ENCODE peak calls at places on chromosomes 3 and 15, in six cellular contexts. G, O, R, L, P and W are unnamed samples. For H3K27me3, the result is how much of the 10 kb centered on the place peaks cover.

GRCh38 chr3:64859625-64860590 is 172.1 kb upstream of the ADAMTS9 start:
- DNase-seq in P (no peak), L (no peak), R (no peak), G (no peak), O (no peak), W (no peak)

GRCh38 chr3:33826206-33826605 is 27.8 kb downstream of the PDCD6IP start:
- DNase-seq in L (no peak), G (no peak), P (no peak), O (no peak), R (no peak), W (no peak)

GRCh38 chr3:143120716-143121239 is 1.2 kb downstream of the CHST2 start:
- DNase-seq in P (no peak), R (peak), O (peak), L (no peak), G (peak), W (no peak)

GRCh38 chr3:165837058-165837525 is at the start of gene BCHE:
- DNase-seq in L (peak), P (no peak), O (no peak), G (no peak), R (no peak), W (no peak)

GRCh38 chr3:56799251-56799882 is 2.4 kb downstream of the ARHGEF3 start:
- DNase-seq in G (peak), R (peak), P (peak), O (no peak), L (no peak), W (no peak)

GRCh38 chr15:40069178-40070165 is 30.5 kb upstream of the SRP14 start:
- DNase-seq in R (no peak), O (peak), P (peak), L (peak), G (peak), W (peak)

GRCh38 chr3:174197416-174197815 is 661.7 kb upstream of the NAALADL2 start:
- DNase-seq in R (no peak), P (no peak), O (no peak), G (no peak), L (no peak), W (no peak)

GRCh38 chr3:63142681-63143080 is 135.4 kb upstream of the SYNPR start:
- DNase-seq in O (no peak), R (no peak), P (no peak), G (no peak), L (no peak), W (no peak)

GRCh38 chr3:18559323-18559972 is 134.3 kb upstream of the SATB1 start:
- DNase-seq in G (peak), L (peak), P (peak), O (peak), R (peak), W (no peak)

GRCh38 chr15:88693191-88693590 is 54.4 kb downstream of the ISG20 start:
- DNase-seq in P (no peak), L (no peak), G (no peak), R (no peak), O (no peak), W (no peak)

GRCh38 chr3:107684431-107684925 is 161.7 kb downstream of the BBX start:
- DNase-seq in L (no peak), R (no peak), G (no peak), O (no peak), P (no peak), W (no peak)

GRCh38 chr3:188947401-188947982 is 224.3 kb upstream of the TPRG1 start:
- DNase-seq in L (peak), R (peak), P (peak), G (peak), O (peak), W (peak)

GRCh38 chr3:78506581-78507195 is 1261.1 kb downstream of the ROBO1 start:
- DNase-seq in P (no peak), G (no peak), L (no peak), O (no peak), R (no peak), W (no peak)

GRCh38 chr3:104349836-104350235 is 1016.9 kb upstream of the ALCAM start:
- DNase-seq in R (no peak), L (no peak), G (no peak), P (no peak), O (no peak), W (no peak)

GRCh38 chr3:188389711-188390346 is 235.9 kb downstream of the LPP start:
- DNase-seq in R (no peak), L (no peak), P (no peak), O (no peak), G (peak), W (no peak)

GRCh38 chr15:63857459-63857856 is 23.7 kb upstream of the HERC1 start:
- DNase-seq in P (no peak), L (no peak), G (no peak), R (no peak), O (no peak), W (no peak)

GRCh38 chr15:28164876-28165275 is 65.8 kb upstream of the OCA2 start:
- DNase-seq in P (no peak), G (no peak), O (no peak), R (no peak), L (no peak), W (no peak)

GRCh38 chr3:68880632-68881031 is 51.7 kb downstream of the TAFA4 start:
- DNase-seq in P (no peak), R (no peak), L (no peak), G (no peak), O (no peak), W (no peak)

GRCh38 chr3:17810759-17811158 is 68.3 kb upstream of the TBC1D5 start:
- DNase-seq in P (peak), G (no peak), R (peak), L (no peak), O (no peak), W (no peak)

GRCh38 chr15:59169337-59169736 is 37.3 kb upstream of the LDHAL6B start:
- DNase-seq in O (no peak), P (no peak), G (no peak), L (no peak), R (no peak), W (no peak)

GRCh38 chr3:30112904-30113484 is 493.4 kb upstream of the TGFBR2 start:
- DNase-seq in P (peak), G (no peak), R (no peak), O (no peak), L (peak), W (no peak)

GRCh38 chr15:101052681-101053121 is 133.5 kb downstream of the LRRK1 start:
- DNase-seq in G (no peak), L (no peak), O (peak), P (no peak), R (no peak), W (no peak)

GRCh38 chr3:69865920-69866679 is 126.8 kb downstream of the MITF start:
- DNase-seq in R (peak), L (no peak), P (no peak), O (peak), G (peak), W (no peak)

GRCh38 chr15:40252438-40253178 is 13.7 kb downstream of the PAK6 start:
- DNase-seq in O (peak), R (no peak), G (peak), P (peak), L (no peak), W (no peak)

GRCh38 chr3:70631716-70632307 is 319.4 kb upstream of the MDFIC2 start:
- DNase-seq in L (no peak), R (no peak), P (no peak), G (no peak), O (no peak), W (no peak)

GRCh38 chr3:110459021-110459420 is 612.6 kb upstream of the NECTIN3 start:
- DNase-seq in O (no peak), R (no peak), L (no peak), G (no peak), P (no peak), W (no peak)

GRCh38 chr3:155032918-155033317 is 47.2 kb upstream of the MME start:
- DNase-seq in P (no peak), R (no peak), O (no peak), G (no peak), L (no peak), W (no peak)

GRCh38 chr15:25619761-25620160 is 180.9 kb upstream of the UBE3A start:
- DNase-seq in P (no peak), L (no peak), O (no peak), R (no peak), G (no peak), W (no peak)

GRCh38 chr3:14520967-14521366 is 19.2 kb downstream of the GRIP2 start:
- DNase-seq in G (no peak), R (no peak), O (no peak), L (no peak), P (no peak), W (peak)

GRCh38 chr3:48432411-48433371 is 2.8 kb upstream of the PLXNB1 start:
- DNase-seq in G (no peak), L (no peak), R (no peak), O (no peak), P (peak), W (no peak)

GRCh38 chr3:47781326-47781684 is 388 bp downstream of the SMARCC1 start:
- DNase-seq in G (peak), R (peak), O (peak), L (no peak), P (no peak), W (peak)

GRCh38 chr3:129040579-129041300 is 19.8 kb upstream of the GP9 start:
- DNase-seq in O (no peak), P (no peak), R (no peak), L (no peak), G (no peak), W (no peak)

GRCh38 chr3:99711361-99711760 is 73.0 kb downstream of the COL8A1 start:
- DNase-seq in R (no peak), G (no peak), L (no peak), O (no peak), P (no peak), W (no peak)

GRCh38 chr15:47374222-47374621 is 343.1 kb upstream of the SEMA6D start:
- DNase-seq in O (no peak), L (no peak), G (no peak), R (no peak), P (no peak), W (no peak)

GRCh38 chr15:38154837-38155236 is 97.8 kb upstream of the SPRED1 start:
- DNase-seq in L (no peak), R (no peak), O (no peak), G (no peak), P (no peak), W (no peak)

GRCh38 chr15:58293622-58294550 is 137.9 kb upstream of the LIPC start:
- DNase-seq in R (no peak), O (no peak), L (no peak), P (no peak), G (no peak), W (no peak)

GRCh38 chr15:55230051-55230670 is 33.4 kb upstream of the RSL24D1 start:
- DNase-seq in L (no peak), P (no peak), O (peak), G (no peak), R (no peak), W (no peak)

GRCh38 chr3:45975696-45976095 is 19.9 kb downstream of the FYCO1 start:
- DNase-seq in L (no peak), R (no peak), P (no peak), G (no peak), O (no peak), W (no peak)

GRCh38 chr3:45969953-45970352 is 25.7 kb downstream of the FYCO1 start:
- DNase-seq in L (no peak), O (no peak), R (no peak), G (no peak), P (no peak), W (no peak)

GRCh38 chr3:45969152-45969551 is 25.9 kb downstream of the CXCR6 start:
- DNase-seq in R (no peak), P (no peak), O (no peak), G (no peak), L (no peak), W (no peak)

GRCh38 chr3:45974686-45975085 is 20.9 kb downstream of the FYCO1 start:
- DNase-seq in P (no peak), R (no peak), G (no peak), L (no peak), O (no peak), W (no peak)

GRCh38 chr3:45972534-45973402 is 22.9 kb downstream of the FYCO1 start:
- DNase-seq in G (peak), O (no peak), L (no peak), P (no peak), R (no peak), W (no peak)
- H3K27ac ChIP-seq in G (peak), O (peak), L (no peak), P (no peak), R (no peak), W (no peak)

GRCh38 chr15:75639709-75640482 is at the start of gene IMP3:
- DNase-seq in O (peak), L (peak), G (peak), R (peak), P (peak), W (peak)
- H3K27me3 ChIP-seq in O (under half), L (under half), G (under half), R (under half), P (under half), W (under half)

GRCh38 chr15:45164914-45165313 is 22.9 kb downstream of the SHF start:
- DNase-seq in O (no peak), L (no peak), G (no peak), P (no peak), R (no peak), W (no peak)

GRCh38 chr15:45163508-45163856 is 24.3 kb downstream of the SHF start:
- DNase-seq in L (no peak), G (no peak), R (no peak), O (no peak), P (no peak), W (no peak)

GRCh38 chr15:45161666-45162065 is 26.1 kb downstream of the SHF start:
- DNase-seq in G (no peak), P (no peak), O (no peak), R (no peak), L (no peak), W (no peak)

GRCh38 chr15:45165536-45165935 is 22.2 kb downstream of the SHF start:
- DNase-seq in P (no peak), L (no peak), R (no peak), O (no peak), G (no peak), W (no peak)

GRCh38 chr15:45162771-45163507 is 24.8 kb downstream of the SHF start:
- DNase-seq in L (peak), O (peak), G (peak), P (peak), R (peak), W (peak)
- TF ChIP-seq POLR2AphosphoS5 in L (peak), O (peak), G (no peak), P (no peak), R (no peak), W (no peak)

GRCh38 chr3:159879598-159879997 is 109.0 kb upstream of the IL12A start:
- DNase-seq in O (no peak), G (no peak), P (no peak), L (no peak), R (no peak), W (no peak)
- H3K27ac ChIP-seq in O (peak), G (no peak), P (no peak), L (no peak), R (no peak), W (no peak)

GRCh38 chr15:96418146-96418545 is 87.6 kb downstream of the NR2F2 start:
- DNase-seq in L (no peak), R (no peak), O (no peak), P (no peak), G (no peak), W (no peak)
- H3K27me3 ChIP-seq in L (under half), R (under half), O (under half), P (half or more), G (under half), W (under half)

GRCh38 chr3:126880898-126881297 is 102.0 kb upstream of the PLXNA1 start:
- DNase-seq in O (no peak), P (no peak), L (no peak), G (no peak), R (no peak), W (peak)

GRCh38 chr3:126873416-126873815 is 109.5 kb upstream of the PLXNA1 start:
- DNase-seq in O (no peak), G (no peak), L (no peak), P (no peak), R (no peak), W (no peak)

GRCh38 chr3:126883241-126883640 is 99.7 kb upstream of the PLXNA1 start:
- DNase-seq in G (no peak), R (no peak), L (no peak), O (no peak), P (no peak), W (no peak)

GRCh38 chr3:126881861-126882260 is 101.1 kb upstream of the PLXNA1 start:
- DNase-seq in R (no peak), G (no peak), O (no peak), P (no peak), L (no peak), W (peak)

DNA sequence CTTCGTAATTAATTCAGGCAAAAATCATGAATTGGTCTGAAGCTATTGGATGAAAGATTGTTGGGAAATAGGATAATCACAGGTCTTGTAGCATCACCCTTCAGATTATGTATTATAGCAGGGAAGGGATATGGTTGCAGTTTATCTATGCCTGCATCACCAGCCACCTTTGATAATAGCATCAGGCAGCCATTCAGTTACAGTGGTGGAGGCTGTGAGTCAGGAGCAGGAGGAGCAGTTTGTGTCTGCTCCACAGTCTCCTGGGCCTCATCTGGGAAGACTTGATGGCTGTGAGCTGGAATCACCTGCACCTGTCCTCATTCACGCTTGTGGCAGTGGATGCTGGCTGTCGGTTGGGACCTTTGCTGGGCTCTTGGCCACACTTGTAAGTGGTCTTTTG is 104.3 kb upstream of the PLXNA1 start:
- DNase-seq in R (no peak), G (no peak), L (no peak), O (no peak), P (no peak), W (no peak)
- TF ChIP-seq POLR2AphosphoS5 in R (no peak), G (no peak), L (no peak), O (no peak), P (no peak), W (no peak)

GRCh38 chr15:85455851-85456250 is 75.4 kb downstream of the AKAP13 start:
- DNase-seq in L (no peak), P (no peak), R (no peak), G (no peak), O (no peak), W (no peak)

GRCh38 chr15:85451099-85451700 is 70.8 kb downstream of the AKAP13 start:
- DNase-seq in L (no peak), P (no peak), G (no peak), R (no peak), O (no peak), W (no peak)

GRCh38 chr15:85452436-85452835 is 72.0 kb downstream of the AKAP13 start:
- DNase-seq in R (no peak), L (no peak), O (no peak), G (no peak), P (no peak), W (no peak)

GRCh38 chr15:85454403-85454802 is 74.0 kb downstream of the AKAP13 start:
- DNase-seq in R (no peak), P (no peak), L (no peak), O (no peak), G (no peak), W (no peak)

DNA sequence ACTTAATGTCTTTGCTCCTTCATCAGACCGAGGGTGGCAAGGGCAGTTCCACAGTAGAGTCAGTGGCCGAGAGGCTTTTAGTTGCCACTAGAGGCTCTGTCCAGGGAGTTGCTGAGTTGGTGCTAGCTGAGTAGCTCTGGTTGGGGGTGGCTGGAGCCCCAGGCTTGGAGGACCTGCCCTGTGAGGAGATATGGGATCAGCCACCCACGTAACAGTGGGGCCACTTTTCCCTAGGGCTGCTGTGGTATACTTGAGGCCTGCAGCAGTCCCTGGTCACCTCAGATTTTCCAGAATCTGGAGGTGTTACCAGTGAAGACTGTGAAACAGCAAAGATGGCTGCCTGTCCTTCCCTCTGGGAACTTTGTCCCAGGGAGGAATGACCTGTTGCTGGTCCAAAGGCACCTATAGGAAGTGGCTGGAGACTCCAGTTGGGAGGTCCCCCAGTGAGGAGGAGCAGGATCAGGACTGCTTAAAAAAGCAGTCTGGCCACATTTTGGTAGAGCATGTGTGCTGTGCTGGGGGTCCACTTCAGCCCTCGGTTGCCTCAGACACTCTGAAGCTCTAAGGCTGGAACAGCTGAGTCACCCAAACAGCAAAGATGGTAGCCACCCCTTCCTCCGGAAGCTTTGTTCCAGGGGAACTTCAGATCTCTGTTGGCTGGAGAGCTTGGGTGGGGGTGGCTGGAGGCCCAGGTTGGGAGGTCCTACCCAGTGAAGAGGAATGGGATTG is 72.9 kb downstream of the AKAP13 start:
- DNase-seq in R (peak), P (no peak), O (no peak), L (no peak), G (no peak), W (no peak)
- H3K27ac ChIP-seq in R (no peak), P (no peak), O (no peak), L (no peak), G (no peak), W (no peak)

GRCh38 chr3:74613566-74613965 is 893 bp downstream of the CNTN3 start:
- DNase-seq in O (peak), R (no peak), G (peak), P (no peak), L (no peak), W (no peak)
- H3K27me3 ChIP-seq in O (under half), R (under half), G (under half), P (under half), L (under half), W (under half)

GRCh38 chr15:31325432-31325975 is 1.1 kb upstream of the KLF13 start:
- DNase-seq in O (peak), P (no peak), L (no peak), R (peak), G (peak), W (peak)
- TF ChIP-seq POLR2AphosphoS5 in O (no peak), P (no peak), L (no peak), R (no peak), G (no peak), W (no peak)